ENCODE peak calls at places on chromosomes 11 and 22, in six cellular contexts. I is WTC11, E is HCT116, C is K562, W is H1, Y is GM12878. T is an unnamed sample.

GRCh38 chr22:42001127-42001526 is 2.5 kb downstream of the WBP2NL start:
- DNase-seq in C (no peak), E (no peak), I (no peak), Y (no peak), W (no peak), T (no peak)

GRCh38 chr11:68990995-68991780 is 10.4 kb upstream of the MRGPRD start:
- DNase-seq in W (no peak), C (no peak), E (no peak), Y (no peak), I (peak; percentile 5), T (no peak)

GRCh38 chr11:105610796-105611361 is 1.0 kb downstream of the GRIA4 start:
- DNase-seq in Y (no peak), I (no peak), W (no peak), C (no peak), E (no peak), T (no peak)

GRCh38 chr11:35615911-35616900 is 2.1 kb upstream of the FJX1 start:
- DNase-seq in C (peak; percentile 62), E (no peak), Y (no peak), W (no peak), I (no peak), T (peak; percentile 27)

GRCh38 chr22:33806191-33806590 is 114.1 kb downstream of the LARGE1 start:
- DNase-seq in Y (peak; percentile 15), E (no peak), C (no peak), I (no peak), W (no peak), T (no peak)

GRCh38 chr11:37451903-37452302 is 853.9 kb upstream of the RAG2 start:
- DNase-seq in W (no peak), I (no peak), Y (no peak), E (no peak), C (no peak), T (no peak)

GRCh38 chr11:20103281-20103680 is 57.0 kb downstream of the DBX1 start:
- DNase-seq in W (no peak), Y (no peak), C (no peak), E (no peak), I (no peak), T (no peak)

GRCh38 chr11:82049199-82049598 is 684.5 kb downstream of the FAM181B start:
- DNase-seq in I (no peak), Y (no peak), C (no peak), W (no peak), E (no peak), T (no peak)

GRCh38 chr11:45997599-45997998 is 75.1 kb downstream of the LARGE2 start:
- DNase-seq in Y (no peak), W (no peak), C (peak; percentile 73), I (no peak), E (no peak), T (no peak)

GRCh38 chr11:33912405-33913361 is 20.8 kb upstream of the LMO2 start:
- DNase-seq in W (no peak), E (peak; percentile 10), I (no peak), C (peak; percentile 86), Y (peak; percentile 82), T (no peak)

GRCh38 chr11:76161261-76161961 is 44.9 kb downstream of the WNT11 start:
- DNase-seq in I (no peak), E (no peak), Y (no peak), C (peak; percentile 69), W (no peak), T (no peak)

GRCh38 chr22:38244106-38244505 is 28.7 kb downstream of the TMEM184B start:
- DNase-seq in E (no peak), I (no peak), Y (no peak), W (no peak), C (peak; percentile 15), T (no peak)

GRCh38 chr22:19148417-19149046 is 1.6 kb downstream of the GSC2 start:
- DNase-seq in E (no peak), W (no peak), C (no peak), Y (no peak), I (no peak), T (no peak)

GRCh38 chr11:79108851-79109250 is 332.0 kb downstream of the TENM4 start:
- DNase-seq in W (no peak), E (no peak), I (no peak), Y (no peak), C (no peak), T (no peak)

GRCh38 chr11:109203176-109203575 is 218.8 kb upstream of the C11orf87 start:
- DNase-seq in E (no peak), W (no peak), C (no peak), I (no peak), Y (no peak), T (no peak)

GRCh38 chr11:128520886-128521696 is 66.3 kb downstream of the ETS1 start:
- DNase-seq in Y (no peak), I (no peak), E (no peak), W (no peak), C (no peak), T (no peak)

GRCh38 chr11:96155627-96156378 is 187.2 kb downstream of the MAML2 start:
- DNase-seq in Y (peak; percentile 76), C (peak; percentile 87), I (peak; percentile 34), E (peak; percentile 27), W (no peak), T (peak; percentile 64)

GRCh38 chr22:28282346-28282745 is 363.3 kb upstream of the PITPNB start:
- DNase-seq in W (no peak), Y (no peak), C (no peak), E (no peak), I (no peak), T (no peak)

GRCh38 chr11:133930053-133930766 is 26.6 kb downstream of the IGSF9B start:
- DNase-seq in C (no peak), Y (no peak), I (no peak), E (no peak), W (no peak), T (no peak)

GRCh38 chr11:120471131-120471530 is 40.4 kb upstream of the GRIK4 start:
- DNase-seq in C (no peak), W (no peak), Y (no peak), I (no peak), E (no peak), T (no peak)

GRCh38 chr11:95134491-95134890 is 44.8 kb downstream of the ENDOD1 start:
- DNase-seq in I (no peak), W (no peak), C (no peak), E (no peak), Y (no peak), T (no peak)
- TF ChIP-seq ATF3 in I (no peak), W (no peak), C (no peak), E (no peak), Y (no peak), T (no peak)

DNA sequence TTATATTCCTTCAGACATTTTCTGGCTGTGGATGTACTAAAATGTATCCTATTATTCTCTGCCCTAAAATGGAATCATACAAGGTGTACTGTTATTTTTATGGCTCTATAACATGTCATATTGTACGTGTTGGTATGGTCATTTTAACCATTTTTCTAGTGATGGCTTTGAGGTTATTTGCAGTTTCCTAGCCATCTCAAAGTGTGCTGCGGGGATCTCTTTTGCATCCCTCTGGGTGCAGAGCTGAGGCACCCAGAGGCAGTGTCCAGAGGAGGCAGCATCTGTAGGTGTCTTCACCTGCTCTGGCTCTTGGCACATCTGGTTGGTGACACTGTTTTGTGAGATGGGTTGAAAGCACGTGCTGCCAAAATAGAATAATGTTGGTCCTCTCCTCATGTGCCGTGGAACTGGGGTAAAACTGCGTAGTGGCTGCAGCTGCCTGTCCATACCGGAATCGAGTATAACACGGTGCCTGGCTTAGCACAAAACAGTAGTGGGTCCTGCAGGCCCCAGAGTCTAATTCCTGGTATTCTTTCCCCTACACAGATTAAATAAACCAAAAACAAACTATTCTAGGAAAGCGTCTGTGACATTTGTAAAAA is 12.8 kb downstream of the NEAT1 start:
- DNase-seq in C (no peak), W (peak; percentile 19), Y (no peak), I (no peak), E (no peak), T (no peak)
- TF ChIP-seq ATF3 in C (no peak), W (no peak), Y (no peak), I (no peak), E (no peak), T (no peak)

DNA sequence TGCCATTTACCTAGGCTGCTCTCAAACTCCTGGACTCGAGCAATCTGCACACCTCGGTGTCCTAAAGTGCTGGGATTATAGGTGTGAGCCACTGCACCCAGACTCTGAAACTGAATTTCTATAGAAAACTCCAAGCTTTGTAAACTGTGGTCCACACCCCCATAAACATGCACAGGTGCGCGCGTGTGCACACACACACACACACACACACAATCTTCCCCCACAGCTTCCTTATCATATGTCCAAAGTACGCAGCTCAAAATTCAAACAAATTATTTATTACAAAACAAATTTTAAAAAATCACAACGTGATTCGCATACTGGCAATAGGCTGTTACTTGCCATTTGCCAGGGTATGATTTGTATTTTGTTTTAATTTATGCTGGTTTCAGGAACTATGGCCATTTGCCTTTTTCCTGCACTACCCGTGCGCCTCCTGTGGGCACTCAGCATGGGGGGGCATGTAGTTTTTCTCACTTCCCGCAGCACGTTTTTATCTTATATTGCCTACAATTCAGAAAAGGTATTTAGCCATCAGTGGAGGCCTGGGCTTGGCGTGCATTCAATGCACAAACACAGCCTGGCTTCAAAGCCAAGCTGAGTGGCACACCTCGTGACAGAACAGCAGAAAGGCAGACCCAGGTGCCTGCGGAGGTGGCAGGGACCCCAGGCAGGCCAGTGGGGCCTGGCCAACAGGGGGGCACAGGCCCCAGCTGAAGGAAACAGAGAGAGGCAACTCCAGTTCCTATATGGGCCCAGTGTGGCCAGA is 10.8 kb upstream of the SNX32 start:
- DNase-seq in Y (no peak), C (no peak), I (no peak), W (no peak), E (no peak), T (no peak)
- TF ChIP-seq ATF3 in Y (no peak), C (no peak), I (no peak), W (no peak), E (no peak), T (no peak)

DNA sequence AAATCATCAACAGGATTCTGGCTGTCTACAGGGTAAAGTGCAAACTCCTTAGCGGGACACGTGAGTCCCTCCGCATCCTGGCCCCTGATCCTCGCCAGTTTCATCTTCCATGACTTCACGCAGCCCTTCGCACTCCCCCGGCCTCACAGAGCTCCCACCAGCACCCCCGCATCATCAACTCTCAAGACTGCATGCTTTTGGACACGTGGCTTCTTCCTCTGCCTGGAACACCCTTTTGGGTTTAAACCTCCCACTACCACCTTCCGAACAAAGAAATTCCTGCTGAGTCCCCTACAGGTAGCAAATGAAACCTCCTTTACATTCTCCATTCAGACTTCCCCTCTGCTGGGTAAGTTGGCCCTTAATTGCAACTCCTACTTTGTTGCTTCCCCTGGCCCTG is 12.6 kb upstream of the EIF3M start:
- DNase-seq in C (no peak), E (no peak), W (peak; percentile 53), I (no peak), Y (no peak), T (no peak)
- TF ChIP-seq ATF3 in C (no peak), E (no peak), W (no peak), I (no peak), Y (no peak), T (no peak)

DNA sequence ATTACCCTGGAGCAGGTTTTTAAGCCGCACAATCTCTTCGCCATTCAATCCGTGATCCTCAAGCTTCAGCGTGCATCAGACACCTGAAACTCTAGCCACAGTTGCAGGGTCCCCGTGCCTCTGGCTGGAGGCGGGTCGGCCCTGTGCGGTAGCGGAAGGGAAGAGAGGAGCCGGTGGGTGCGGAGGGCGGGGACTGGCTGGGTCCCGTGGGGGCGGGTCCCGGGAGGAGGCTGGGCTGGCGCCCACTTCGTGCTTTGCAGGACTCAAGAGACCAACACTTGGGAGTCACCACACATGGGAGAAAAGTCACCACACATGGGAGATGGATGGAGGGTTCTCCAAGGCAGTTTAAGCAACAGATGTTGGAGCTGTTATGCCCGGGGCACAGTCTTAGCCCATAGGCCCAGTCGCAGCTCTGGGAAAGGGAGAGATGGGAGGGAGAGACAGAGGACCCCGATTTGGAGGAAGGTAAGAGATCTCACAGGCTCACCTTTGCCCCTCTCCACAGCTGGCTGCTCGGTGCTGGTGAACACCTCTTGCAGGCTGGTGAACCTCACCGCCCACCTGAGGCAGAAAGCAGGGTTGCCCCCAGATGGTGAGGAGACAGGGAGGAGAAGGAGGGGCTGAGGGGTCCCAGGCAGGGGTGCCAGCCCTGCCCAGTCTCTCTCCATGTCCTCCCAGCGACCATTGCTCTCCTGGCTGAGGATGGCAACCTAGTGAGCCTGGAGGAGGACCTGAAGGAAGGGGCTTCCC is 965 bp downstream of the C22orf15 start:
- DNase-seq in C (no peak), I (peak; percentile 70), W (peak; percentile 76), E (no peak), Y (no peak), T (no peak)
- TF ChIP-seq ATF3 in C (no peak), I (no peak), W (no peak), E (no peak), Y (no peak), T (no peak)

T was measured in HepG2.